ENCODE peak calls at places on chromosomes 1 and 21, in eight cellular contexts. I is tibial artery; N is breast epithelium; U is K562; C is heart left ventricle; Z is stomach; V is transverse colon; W is effector memory CD4-positive, alpha-beta T cell. S is an unnamed sample. For H3K4me1, the result is how much of the 10 kb centered on the place peaks cover.

GRCh38 chr1:221045842-221046831 is 166.9 kb downstream of the HLX start:
- DNase-seq in I (no peak), N (no peak), U (no peak), C (no peak), Z (no peak), V (no peak), W (no peak), S (no peak)

GRCh38 chr1:221576268-221576667 is 165.6 kb downstream of the DUSP10 start:
- DNase-seq in I (no peak), N (no peak), U (no peak), C (no peak), Z (no peak), V (no peak), W (no peak), S (no peak)

GRCh38 chr21:34181418-34181817 is 108.0 kb downstream of the MRPS6 start:
- DNase-seq in I (no peak), N (no peak), U (no peak), C (no peak), Z (no peak), V (no peak), W (no peak), S (no peak)

GRCh38 chr1:112704511-112704907 is 2.4 kb downstream of the RHOC start:
- DNase-seq in I (no peak), N (no peak), U (no peak), C (no peak), Z (no peak), V (no peak), W (no peak), S (no peak)

GRCh38 chr1:220983877-220984635 is 104.8 kb downstream of the HLX start:
- DNase-seq in I (no peak), N (no peak), U (no peak), C (no peak), Z (no peak), V (no peak), W (no peak), S (peak)

GRCh38 chr1:26581287-26581651 is 51.7 kb downstream of the RPS6KA1 start:
- DNase-seq in I (no peak), N (no peak), U (no peak), C (no peak), Z (no peak), V (no peak), W (no peak), S (no peak)

GRCh38 chr1:160993544-160993943 is 27.4 kb downstream of the F11R start:
- DNase-seq in I (no peak), N (no peak), U (no peak), C (no peak), Z (no peak), V (no peak), W (no peak), S (no peak)

GRCh38 chr1:16120940-16121410 is 34.9 kb downstream of the EPHA2 start:
- DNase-seq in I (no peak), N (no peak), U (no peak), C (peak), Z (peak), V (no peak), W (no peak), S (no peak)

GRCh38 chr1:98053471-98054366 is 132.9 kb upstream of the DPYD start:
- DNase-seq in I (peak), N (no peak), U (peak), C (peak), Z (peak), V (peak), W (no peak), S (peak)

GRCh38 chr1:147641695-147642592 is 28.4 kb downstream of the ACP6 start:
- DNase-seq in I (peak), N (no peak), U (peak), C (no peak), Z (peak), V (peak), W (peak), S (peak)

GRCh38 chr1:74237787-74238186 is 2.6 kb downstream of the TNNI3K start:
- DNase-seq in I (no peak), N (no peak), U (no peak), C (no peak), Z (no peak), V (no peak), W (no peak), S (no peak)

GRCh38 chr1:3775498-3776230 is 3.1 kb downstream of the SMIM1 start:
- DNase-seq in I (no peak), N (no peak), U (peak), C (peak), Z (peak), V (peak), W (peak), S (no peak)

DNA sequence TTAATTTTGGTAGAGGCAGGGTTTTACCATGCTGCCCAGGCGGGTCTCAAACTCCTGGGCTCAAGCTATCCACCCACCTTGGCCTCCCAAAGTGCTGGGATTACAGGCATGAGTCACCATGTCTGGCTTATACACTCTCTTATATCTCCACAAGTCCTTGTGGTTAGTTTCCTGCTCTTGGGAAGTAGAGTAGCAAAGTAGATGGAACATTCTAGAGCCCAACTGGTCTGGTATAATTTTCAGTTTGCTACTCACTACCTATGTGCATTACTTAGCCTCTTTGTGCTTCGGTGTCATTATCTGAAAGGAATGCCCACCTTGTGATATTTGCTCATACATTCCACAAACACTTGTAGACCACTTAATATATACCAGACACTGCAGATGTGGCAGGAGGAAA is 96.6 kb upstream of the IPO9 start:
- DNase-seq in I (no peak), N (no peak), U (no peak), C (no peak), Z (no peak), V (no peak), W (no peak), S (no peak)
- H3K4me1 ChIP-seq in I (under half), N (under half), U (under half), C (half or more), Z (under half), V (under half), W (under half), S (under half)

GRCh38 chr1:39133340-39133684 is 71.2 kb upstream of the MACF1 start:
- DNase-seq in I (no peak), N (no peak), U (no peak), C (no peak), Z (no peak), V (no peak), W (no peak), S (no peak)
- H3K4me1 ChIP-seq in I (half or more), N (under half), U (under half), C (under half), Z (under half), V (under half), W (under half), S (under half)

DNA sequence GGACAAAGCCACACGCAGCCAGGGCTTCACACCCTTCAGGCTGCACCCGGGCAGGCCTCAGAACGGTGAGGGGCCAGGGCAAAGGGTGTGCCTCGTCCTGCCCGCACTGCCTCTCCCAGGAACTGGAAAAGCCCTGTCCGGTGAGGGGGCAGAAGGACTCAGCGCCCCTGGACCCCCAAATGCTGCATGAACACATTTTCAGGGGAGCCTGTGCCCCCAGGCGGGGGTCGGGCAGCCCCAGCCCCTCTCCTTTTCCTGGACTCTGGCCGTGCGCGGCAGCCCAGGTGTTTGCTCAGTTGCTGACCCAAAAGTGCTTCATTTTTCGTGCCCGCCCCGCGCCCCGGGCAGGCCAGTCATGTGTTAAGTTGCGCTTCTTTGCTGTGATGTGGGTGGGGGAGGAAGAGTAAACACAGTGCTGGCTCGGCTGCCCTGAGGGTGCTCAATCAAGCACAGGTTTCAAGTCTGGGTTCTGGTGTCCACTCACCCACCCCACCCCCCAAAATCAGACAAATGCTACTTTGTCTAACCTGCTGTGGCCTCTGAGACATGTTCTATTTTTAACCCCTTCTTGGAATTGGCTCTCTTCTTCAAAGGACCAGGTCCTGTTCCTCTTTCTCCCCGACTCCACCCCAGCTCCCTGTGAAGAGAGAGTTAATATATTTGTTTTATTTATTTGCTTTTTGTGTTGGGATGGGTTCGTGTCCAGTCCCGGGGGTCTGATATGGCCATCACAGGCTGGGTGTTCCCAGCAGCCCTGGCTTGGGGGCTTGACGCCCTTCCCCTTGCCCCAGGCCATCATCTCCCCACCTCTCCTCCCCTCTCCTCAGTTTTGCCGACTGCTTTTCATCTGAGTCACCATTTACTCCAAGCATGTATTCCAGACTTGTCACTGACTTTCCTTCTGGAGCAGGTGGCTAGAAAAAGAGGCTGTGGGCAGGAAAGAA is 8.1 kb downstream of the PSRC1 start:
- DNase-seq in I (peak), N (peak), U (peak), C (no peak), Z (peak), V (peak), W (no peak), S (no peak)
- H3K4me1 ChIP-seq in I (under half), N (under half), U (half or more), C (under half), Z (under half), V (under half), W (under half), S (under half)

GRCh38 chr1:44484155-44484688 is 79.2 kb downstream of the RNF220 start:
- DNase-seq in I (no peak), N (peak), U (peak), C (peak), Z (no peak), V (no peak), W (no peak), S (peak)

GRCh38 chr1:44481701-44482100 is 76.6 kb downstream of the RNF220 start:
- DNase-seq in I (no peak), N (no peak), U (no peak), C (no peak), Z (no peak), V (no peak), W (no peak), S (no peak)

GRCh38 chr1:44485933-44486475 is 80.9 kb downstream of the RNF220 start:
- DNase-seq in I (no peak), N (no peak), U (no peak), C (no peak), Z (no peak), V (no peak), W (no peak), S (no peak)

GRCh38 chr1:44485229-44485932 is 80.3 kb downstream of the RNF220 start:
- DNase-seq in I (peak), N (no peak), U (peak), C (no peak), Z (no peak), V (no peak), W (no peak), S (no peak)

DNA sequence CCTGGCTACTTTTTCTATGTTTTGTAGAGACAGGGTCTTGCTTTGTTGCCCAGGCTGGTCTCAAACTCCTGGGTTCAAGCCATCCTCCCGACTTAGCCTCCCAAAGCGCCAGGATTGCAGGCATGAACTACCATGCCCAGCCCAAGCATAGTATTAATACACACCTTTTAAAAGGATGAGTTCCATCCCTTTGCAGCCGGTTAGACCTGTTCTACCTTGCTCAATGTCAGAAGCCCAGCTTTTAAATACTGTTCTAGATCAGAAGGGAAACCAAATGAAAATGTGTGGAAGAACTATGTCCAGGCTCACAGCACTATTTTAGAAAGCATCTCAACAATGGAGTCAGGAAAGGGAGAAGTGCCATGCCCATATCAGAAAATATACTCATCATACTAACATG is 78.0 kb downstream of the RNF220 start:
- DNase-seq in I (no peak), N (no peak), U (no peak), C (no peak), Z (no peak), V (no peak), W (no peak), S (no peak)
- H3K4me1 ChIP-seq in I (under half), N (under half), U (under half), C (under half), Z (under half), V (under half), W (under half), S (under half)

DNA sequence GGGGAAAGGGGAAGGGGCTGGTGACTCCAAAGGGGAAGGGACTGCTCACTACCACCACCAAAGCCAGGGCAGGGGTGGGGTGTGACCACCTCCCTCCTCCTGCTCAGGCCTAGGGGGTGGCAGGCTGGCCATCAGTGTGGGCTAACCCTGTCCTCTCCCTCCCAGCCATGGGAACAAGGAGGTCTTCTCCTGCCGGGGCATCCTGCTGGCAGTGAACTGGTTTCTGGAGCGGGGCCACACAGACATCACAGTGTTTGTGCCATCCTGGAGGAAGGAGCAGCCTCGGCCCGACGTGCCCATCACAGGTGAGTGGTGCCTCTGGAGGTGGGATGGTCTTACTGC is 5.7 kb downstream of the ZC3H12A start:
- DNase-seq in I (no peak), N (no peak), U (no peak), C (no peak), Z (no peak), V (no peak), W (no peak), S (no peak)
- H3K4me1 ChIP-seq in I (half or more), N (under half), U (half or more), C (half or more), Z (half or more), V (under half), W (under half), S (under half)